ENCODE peak calls at places on chromosomes 3 and 15, in four cellular contexts. N is upper lobe of right lung, C is PC-9, X is stomach. A is an unnamed sample.

GRCh38 chr15:64334530-64334929 is 21.4 kb downstream of the CSNK1G1 start:
- DNase-seq in N (no peak), C (no peak), X (no peak), A (no peak)

GRCh38 chr3:21718161-21718765 is 32.7 kb downstream of the ZNF385D start:
- DNase-seq in N (no peak), X (no peak), C (peak), A (no peak)

GRCh38 chr3:138877246-138877645 is 42.5 kb upstream of the PIK3CB start:
- DNase-seq in C (no peak), X (no peak), N (no peak), A (no peak)

GRCh38 chr3:128083396-128083795 is 31.2 kb downstream of the SEC61A1 start:
- DNase-seq in N (peak), X (no peak), C (no peak), A (no peak)

GRCh38 chr3:141401584-141402475 is 33.5 kb downstream of the ZBTB38 start:
- DNase-seq in N (peak), C (no peak), X (peak), A (no peak)

GRCh38 chr3:141915016-141915415 is 38.6 kb downstream of the ATP1B3 start:
- DNase-seq in N (no peak), C (no peak), X (no peak), A (no peak)

GRCh38 chr15:66131200-66131599 is 122.3 kb downstream of the MEGF11 start:
- DNase-seq in N (no peak), X (peak), C (no peak), A (no peak)

GRCh38 chr3:138241061-138241460 is 54.0 kb downstream of the ARMC8 start:
- DNase-seq in N (no peak), C (no peak), X (no peak), A (no peak)

DNA sequence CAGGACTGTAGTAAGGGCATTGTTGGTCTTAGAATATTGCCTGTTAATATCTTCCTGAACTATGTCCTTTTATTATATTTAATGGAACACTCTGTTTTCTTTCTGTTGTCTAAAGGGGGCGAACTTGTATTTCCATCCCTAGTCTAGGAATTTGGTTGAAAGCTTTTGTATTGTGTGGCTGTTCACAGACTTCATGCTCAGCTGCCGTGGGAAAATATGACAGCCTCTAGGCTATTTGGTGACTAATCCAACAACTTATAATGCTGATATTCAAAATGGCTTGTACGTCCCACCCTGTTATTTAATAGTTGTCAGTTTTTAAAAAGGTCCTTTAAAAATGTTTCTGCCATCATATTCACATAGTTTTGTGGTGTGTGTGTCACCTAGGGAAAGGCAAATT is 202.6 kb downstream of the KLHL25 start:
- DNase-seq in C (peak), X (no peak), N (no peak), A (no peak)
- TF ChIP-seq CTCF in C (peak), X (no peak), N (peak), A (peak)

GRCh38 chr3:181250714-181251113 is 261.2 kb upstream of the DNAJC19 start:
- DNase-seq in N (no peak), C (no peak), X (no peak), A (no peak)

GRCh38 chr3:181253796-181254195 is 264.3 kb upstream of the DNAJC19 start:
- DNase-seq in C (no peak), N (no peak), X (no peak), A (no peak)

DNA sequence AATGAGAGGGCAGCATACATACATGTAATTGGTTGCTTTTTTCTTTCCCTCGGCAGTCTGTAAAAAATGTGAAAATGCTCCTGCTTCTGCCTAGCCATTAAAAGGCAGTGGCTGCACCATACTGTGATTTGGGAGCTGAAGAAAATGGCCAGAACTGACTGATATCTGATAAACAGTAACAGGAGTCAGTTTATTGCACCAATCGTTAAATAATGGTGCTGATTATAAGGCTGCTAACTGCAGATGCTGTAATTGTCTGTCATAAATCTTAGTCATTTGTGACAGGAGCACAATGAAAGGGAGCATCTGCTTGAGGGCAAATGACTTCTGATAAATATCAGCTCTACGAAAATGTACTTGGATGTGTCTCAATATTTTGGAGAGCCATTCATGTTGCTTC is 263.1 kb upstream of the DNAJC19 start:
- DNase-seq in N (no peak), C (no peak), X (no peak), A (no peak)
- H3K4me3 ChIP-seq in N (no peak), C (no peak), X (no peak), A (no peak)

GRCh38 chr3:61774279-61774890 is 213.0 kb downstream of the PTPRG start:
- DNase-seq in C (no peak), X (no peak), N (no peak), A (no peak)
- TF ChIP-seq CTCF in C (no peak), X (no peak), N (no peak), A (no peak)

GRCh38 chr3:32780071-32780734 is 37.6 kb upstream of the TRIM71 start:
- DNase-seq in C (no peak), X (no peak), N (no peak), A (no peak)
- H3K4me3 ChIP-seq in C (peak), X (peak), N (peak), A (no peak)

GRCh38 chr3:12842469-12842868 is 1.1 kb upstream of the RPL32 start:
- DNase-seq in C (no peak), X (no peak), N (no peak), A (no peak)

GRCh38 chr3:12838179-12838965 is 3.0 kb downstream of the RPL32 start:
- DNase-seq in C (no peak), N (no peak), X (no peak), A (no peak)

GRCh38 chr3:12841085-12841969 is at the start of gene RPL32:
- DNase-seq in X (peak), N (peak), C (peak), A (peak)

GRCh38 chr3:12840591-12841084 is 727 bp downstream of the RPL32 start:
- DNase-seq in C (no peak), X (no peak), N (no peak), A (no peak)

GRCh38 chr3:12841970-12842328 is 584 bp upstream of the RPL32 start:
- DNase-seq in N (no peak), X (no peak), C (no peak), A (no peak)
- TF ChIP-seq CTCF in N (no peak), X (no peak), C (peak), A (no peak)

DNA sequence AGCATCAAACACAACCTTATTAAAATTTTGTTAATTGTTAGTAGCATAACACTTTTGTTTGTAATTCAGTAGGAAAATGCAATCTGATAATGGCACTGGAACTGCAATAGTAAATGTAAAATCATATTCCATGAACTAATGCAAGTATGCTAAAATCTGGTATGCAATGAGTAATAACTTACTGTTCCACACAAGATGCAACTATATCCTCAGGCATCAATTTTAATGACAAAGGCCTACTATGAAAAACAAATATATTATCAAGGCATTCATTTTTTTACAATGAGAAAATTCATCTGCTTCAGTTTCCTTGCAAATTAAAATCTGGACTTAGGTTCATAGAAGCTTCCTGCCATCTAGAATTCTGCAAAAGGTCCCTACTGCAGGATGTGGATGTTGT is 1.4 kb upstream of the NSMCE3 start:
- DNase-seq in N (no peak), C (no peak), X (no peak), A (no peak)
- H3K4me3 ChIP-seq in N (no peak), C (no peak), X (no peak), A (no peak)

DNA sequence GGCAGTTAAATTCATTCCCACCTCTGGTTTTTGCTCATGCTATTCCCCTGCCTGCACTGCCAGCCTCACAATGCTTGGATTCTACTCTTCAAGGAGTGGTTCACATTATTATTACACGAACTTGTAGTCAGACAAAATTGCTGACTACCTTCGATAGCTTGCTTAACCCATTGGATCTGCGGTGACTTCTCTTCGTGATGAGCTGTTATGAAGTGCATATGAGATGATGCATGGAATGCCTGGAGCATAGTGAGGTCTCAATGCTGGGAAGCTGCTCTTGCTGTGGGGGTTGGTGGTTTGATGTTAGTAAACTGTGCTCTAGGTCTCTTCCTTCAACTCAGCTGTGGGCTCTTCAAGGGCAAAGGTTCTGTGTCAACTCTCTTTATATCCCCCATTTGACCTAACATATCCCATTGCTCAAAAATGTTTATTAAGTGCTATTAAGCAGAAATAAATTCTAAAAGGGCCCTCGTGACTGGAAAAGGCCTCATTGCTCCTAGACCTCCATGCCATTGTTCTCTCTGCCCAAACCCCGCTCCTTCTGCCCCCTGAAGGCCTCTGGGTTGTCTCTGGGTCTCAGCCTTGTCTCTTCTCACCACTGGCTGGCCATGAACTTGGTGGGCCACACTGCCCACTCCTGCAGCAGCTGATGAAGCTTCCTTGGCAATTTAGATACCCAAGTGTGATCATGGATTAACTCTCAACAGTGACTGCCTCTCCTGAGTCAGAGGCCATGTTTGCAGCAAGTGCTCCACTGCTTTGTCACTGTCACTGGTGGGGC is 4.5 kb upstream of the SLCO2A1 start:
- DNase-seq in N (no peak), X (no peak), C (no peak), A (no peak)
- TF ChIP-seq CTCF in N (no peak), X (no peak), C (no peak), A (no peak)

DNA sequence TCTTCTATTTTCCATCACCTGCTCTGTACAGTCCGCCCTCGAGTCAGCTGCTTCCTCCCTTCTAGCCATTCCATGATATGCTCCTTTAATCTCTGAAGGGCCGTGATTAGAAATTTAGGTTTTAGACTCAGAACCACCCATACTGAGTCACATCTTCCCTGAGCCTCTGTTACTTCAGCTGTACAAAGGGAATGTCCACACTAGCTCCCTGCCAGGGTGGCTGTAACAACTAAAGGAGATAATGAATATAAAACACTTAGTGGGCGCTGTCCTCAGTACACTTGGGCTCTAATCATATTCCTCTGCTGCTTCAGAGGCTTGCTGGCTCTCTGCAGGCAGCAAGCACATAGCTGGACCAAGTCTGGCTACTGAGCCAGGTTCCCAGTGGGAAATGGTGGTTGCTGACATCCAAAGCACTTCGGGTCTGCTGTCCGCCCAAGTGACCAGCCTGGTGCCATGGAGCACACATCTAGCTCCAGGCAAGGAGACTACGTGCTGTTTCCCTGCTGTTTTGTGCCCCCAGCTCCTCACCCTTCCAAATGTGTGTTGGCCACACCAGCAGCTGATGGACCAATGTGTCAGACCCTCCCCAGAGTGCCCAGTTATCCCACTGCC is 901 bp upstream of the CHST14 start:
- DNase-seq in C (no peak), N (peak), X (no peak), A (no peak)
- H3K4me3 ChIP-seq in C (peak), N (peak), X (peak), A (no peak)

GRCh38 chr3:63993653-63994079 is 29.6 kb downstream of the PSMD6 start:
- DNase-seq in X (peak), C (peak), N (peak), A (no peak)
- TF ChIP-seq CTCF in X (peak), C (peak), N (peak), A (peak)

GRCh38 chr15:42457445-42458442 is 33.2 kb downstream of the ZNF106 start:
- DNase-seq in N (no peak), C (no peak), X (peak), A (peak)
- H3K4me3 ChIP-seq in N (peak), C (no peak), X (no peak), A (no peak)

A was measured in LNCaP clone FGC.